ENCODE peak calls at places on chromosome 12, in six cellular contexts. One of them, this sample, is unnamed. For H3K27me3, the result is how much of the 10 kb centered on the place peaks cover.

GRCh38 chr12:65609359-65609771 is 214.9 kb upstream of the HMGA2 start:
- DNase-seq in Panc1: no peak
- DNase-seq in MM.1S: no peak
- DNase-seq in mammary epithelial cell: peak
- DNase-seq in tibial artery: no peak
- DNase-seq in transverse colon: no peak
- DNase-seq in this sample: no peak

GRCh38 chr12:86264451-86265328 is 8.5 kb upstream of the MGAT4C start:
- DNase-seq in Panc1: no peak
- DNase-seq in MM.1S: no peak
- DNase-seq in mammary epithelial cell: peak
- DNase-seq in tibial artery: no peak
- DNase-seq in transverse colon: peak
- DNase-seq in this sample: no peak

GRCh38 chr12:73361156-73361866 is 1089.1 kb downstream of the TRHDE start:
- DNase-seq in Panc1: no peak
- DNase-seq in MM.1S: no peak
- DNase-seq in mammary epithelial cell: no peak
- DNase-seq in tibial artery: no peak
- DNase-seq in transverse colon: no peak
- DNase-seq in this sample: no peak

GRCh38 chr12:724194-724855 is 28.1 kb upstream of the WNK1 start:
- DNase-seq in Panc1: peak
- DNase-seq in MM.1S: no peak
- DNase-seq in mammary epithelial cell: peak
- DNase-seq in tibial artery: no peak
- DNase-seq in transverse colon: no peak
- DNase-seq in this sample: no peak

GRCh38 chr12:75979181-75979580 is 52.4 kb downstream of the PHLDA1 start:
- DNase-seq in Panc1: no peak
- DNase-seq in MM.1S: no peak
- DNase-seq in mammary epithelial cell: peak
- DNase-seq in tibial artery: no peak
- DNase-seq in transverse colon: no peak
- DNase-seq in this sample: no peak

GRCh38 chr12:13099066-13099909 is 4.2 kb downstream of the GSG1 start:
- DNase-seq in Panc1: no peak
- DNase-seq in MM.1S: no peak
- DNase-seq in mammary epithelial cell: no peak
- DNase-seq in tibial artery: no peak
- DNase-seq in transverse colon: no peak
- DNase-seq in this sample: no peak

GRCh38 chr12:101891462-101891971 is 14.1 kb downstream of the DRAM1 start:
- DNase-seq in Panc1: no peak
- DNase-seq in MM.1S: peak
- DNase-seq in mammary epithelial cell: peak
- DNase-seq in tibial artery: no peak
- DNase-seq in transverse colon: peak
- DNase-seq in this sample: no peak

GRCh38 chr12:58386136-58386535 is 444.8 kb downstream of the ATP23 start:
- DNase-seq in Panc1: no peak
- DNase-seq in MM.1S: no peak
- DNase-seq in mammary epithelial cell: peak
- DNase-seq in tibial artery: no peak
- DNase-seq in transverse colon: no peak
- DNase-seq in this sample: no peak

GRCh38 chr12:79555006-79555925 is 135.5 kb downstream of the PAWR start:
- DNase-seq in Panc1: no peak
- DNase-seq in MM.1S: no peak
- DNase-seq in mammary epithelial cell: peak
- DNase-seq in tibial artery: no peak
- DNase-seq in transverse colon: no peak
- DNase-seq in this sample: no peak

GRCh38 chr12:115852054-115852453 is 425.4 kb downstream of the MED13L start:
- DNase-seq in Panc1: no peak
- DNase-seq in MM.1S: no peak
- DNase-seq in mammary epithelial cell: no peak
- DNase-seq in tibial artery: no peak
- DNase-seq in transverse colon: no peak
- DNase-seq in this sample: no peak

GRCh38 chr12:92506460-92506859 is 196.3 kb upstream of the PLEKHG7 start:
- DNase-seq in Panc1: no peak
- DNase-seq in MM.1S: no peak
- DNase-seq in mammary epithelial cell: no peak
- DNase-seq in tibial artery: no peak
- DNase-seq in transverse colon: no peak
- DNase-seq in this sample: no peak

GRCh38 chr12:75818863-75819262 is 212.7 kb downstream of the PHLDA1 start:
- DNase-seq in Panc1: no peak
- DNase-seq in MM.1S: no peak
- DNase-seq in mammary epithelial cell: no peak
- DNase-seq in tibial artery: no peak
- DNase-seq in transverse colon: no peak
- DNase-seq in this sample: no peak

GRCh38 chr12:81962126-81962856 is 203.1 kb upstream of the PPFIA2 start:
- DNase-seq in Panc1: no peak
- DNase-seq in MM.1S: no peak
- DNase-seq in mammary epithelial cell: no peak
- DNase-seq in tibial artery: no peak
- DNase-seq in transverse colon: no peak
- DNase-seq in this sample: no peak

GRCh38 chr12:106179086-106179485 is 40.3 kb upstream of the NUAK1 start:
- DNase-seq in Panc1: no peak
- DNase-seq in MM.1S: no peak
- DNase-seq in mammary epithelial cell: no peak
- DNase-seq in tibial artery: no peak
- DNase-seq in transverse colon: no peak
- DNase-seq in this sample: no peak

GRCh38 chr12:25959069-25959961 is 833 bp downstream of the RASSF8 start:
- DNase-seq in Panc1: no peak
- DNase-seq in MM.1S: peak
- DNase-seq in mammary epithelial cell: peak
- DNase-seq in tibial artery: peak
- DNase-seq in transverse colon: peak
- DNase-seq in this sample: no peak

GRCh38 chr12:6605425-6606330 is 1.5 kb downstream of the CHD4 start:
- DNase-seq in Panc1: no peak
- DNase-seq in MM.1S: peak
- DNase-seq in mammary epithelial cell: peak
- DNase-seq in tibial artery: peak
- DNase-seq in transverse colon: no peak
- DNase-seq in this sample: peak

GRCh38 chr12:101076940-101077351 is 133.1 kb downstream of the SLC5A8 start:
- DNase-seq in Panc1: no peak
- DNase-seq in MM.1S: no peak
- DNase-seq in mammary epithelial cell: no peak
- DNase-seq in tibial artery: no peak
- DNase-seq in transverse colon: no peak
- DNase-seq in this sample: no peak

GRCh38 chr12:85866929-85867776 is 6.9 kb upstream of the NTS start:
- DNase-seq in Panc1: peak
- DNase-seq in MM.1S: peak
- DNase-seq in mammary epithelial cell: peak
- DNase-seq in tibial artery: no peak
- DNase-seq in transverse colon: no peak
- DNase-seq in this sample: no peak

GRCh38 chr12:128971802-128972201 is 118.5 kb downstream of the GLT1D1 start:
- DNase-seq in Panc1: no peak
- DNase-seq in MM.1S: no peak
- DNase-seq in mammary epithelial cell: no peak
- DNase-seq in tibial artery: no peak
- DNase-seq in transverse colon: no peak
- DNase-seq in this sample: no peak
- H3K27me3 ChIP-seq in Panc1: under half
- H3K27me3 ChIP-seq in MM.1S: under half
- H3K27me3 ChIP-seq in mammary epithelial cell: under half
- H3K27me3 ChIP-seq in tibial artery: under half
- H3K27me3 ChIP-seq in transverse colon: under half
- H3K27me3 ChIP-seq in this sample: under half

DNA sequence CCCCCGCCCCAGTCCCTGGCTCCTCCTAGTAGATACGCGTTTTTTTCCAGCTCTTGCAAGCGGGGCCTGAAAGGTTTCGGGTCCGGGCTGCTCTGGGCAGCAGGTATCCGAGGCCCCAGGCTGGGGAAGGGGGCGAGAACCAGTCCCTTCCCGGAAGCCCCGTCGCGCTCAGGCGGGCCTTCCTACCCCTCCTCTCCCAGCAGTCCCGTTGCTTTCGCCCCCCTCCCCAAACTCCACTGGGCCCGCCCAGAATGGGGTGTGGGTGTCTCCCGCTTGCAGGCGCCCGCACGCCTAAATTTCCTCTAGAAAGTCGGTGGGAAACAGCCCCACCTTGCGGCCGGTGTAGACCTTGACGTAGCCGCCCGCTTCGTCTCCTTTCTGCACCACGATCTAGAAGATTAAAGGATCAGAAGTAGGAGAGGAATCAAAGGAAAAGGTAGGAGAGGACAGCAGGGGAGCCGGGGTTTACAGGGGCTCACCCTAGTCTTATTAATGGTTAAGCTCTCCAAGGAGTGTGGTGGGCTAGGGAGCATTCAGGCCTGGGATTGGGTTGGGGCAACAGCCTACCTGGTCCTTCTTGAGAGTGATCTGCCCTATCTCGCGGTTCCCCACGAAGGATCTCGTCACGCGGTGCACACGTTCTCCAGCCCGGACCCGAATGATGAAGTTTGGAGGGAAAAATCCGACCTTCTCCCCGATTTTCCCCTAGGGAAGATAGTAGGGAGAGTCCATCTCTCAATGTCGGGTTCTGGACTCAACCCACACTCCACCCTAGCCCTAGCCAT is 7.3 kb downstream of the STAC3 start:
- DNase-seq in Panc1: no peak
- DNase-seq in MM.1S: peak
- DNase-seq in mammary epithelial cell: peak
- DNase-seq in tibial artery: peak
- DNase-seq in transverse colon: peak
- DNase-seq in this sample: peak
- H3K27me3 ChIP-seq in Panc1: under half
- H3K27me3 ChIP-seq in MM.1S: under half
- H3K27me3 ChIP-seq in mammary epithelial cell: under half
- H3K27me3 ChIP-seq in tibial artery: under half
- H3K27me3 ChIP-seq in transverse colon: half or more
- H3K27me3 ChIP-seq in this sample: under half

GRCh38 chr12:52701281-52701680 is 2.0 kb downstream of the KRT77 start:
- DNase-seq in Panc1: no peak
- DNase-seq in MM.1S: no peak
- DNase-seq in mammary epithelial cell: no peak
- DNase-seq in tibial artery: no peak
- DNase-seq in transverse colon: no peak
- DNase-seq in this sample: no peak

GRCh38 chr12:52697058-52697582 is 6.2 kb downstream of the KRT77 start:
- DNase-seq in Panc1: no peak
- DNase-seq in MM.1S: no peak
- DNase-seq in mammary epithelial cell: no peak
- DNase-seq in tibial artery: no peak
- DNase-seq in transverse colon: no peak
- DNase-seq in this sample: no peak

GRCh38 chr12:52699960-52700359 is 3.4 kb downstream of the KRT77 start:
- DNase-seq in Panc1: no peak
- DNase-seq in MM.1S: no peak
- DNase-seq in mammary epithelial cell: no peak
- DNase-seq in tibial artery: no peak
- DNase-seq in transverse colon: no peak
- DNase-seq in this sample: no peak

GRCh38 chr12:52698634-52699340 is 4.5 kb downstream of the KRT77 start:
- DNase-seq in Panc1: no peak
- DNase-seq in MM.1S: no peak
- DNase-seq in mammary epithelial cell: peak
- DNase-seq in tibial artery: no peak
- DNase-seq in transverse colon: no peak
- DNase-seq in this sample: no peak

GRCh38 chr12:52699373-52699772 is 4.0 kb downstream of the KRT77 start:
- DNase-seq in Panc1: no peak
- DNase-seq in MM.1S: no peak
- DNase-seq in mammary epithelial cell: no peak
- DNase-seq in tibial artery: no peak
- DNase-seq in transverse colon: no peak
- DNase-seq in this sample: no peak
- H3K27me3 ChIP-seq in Panc1: under half
- H3K27me3 ChIP-seq in MM.1S: half or more
- H3K27me3 ChIP-seq in mammary epithelial cell: under half
- H3K27me3 ChIP-seq in tibial artery: under half
- H3K27me3 ChIP-seq in transverse colon: under half
- H3K27me3 ChIP-seq in this sample: under half

GRCh38 chr12:110077769-110078168 is 29.4 kb upstream of the C12orf76 start:
- DNase-seq in Panc1: no peak
- DNase-seq in MM.1S: no peak
- DNase-seq in mammary epithelial cell: no peak
- DNase-seq in tibial artery: no peak
- DNase-seq in transverse colon: no peak
- DNase-seq in this sample: no peak
- H3K27me3 ChIP-seq in Panc1: under half
- H3K27me3 ChIP-seq in MM.1S: under half
- H3K27me3 ChIP-seq in mammary epithelial cell: under half
- H3K27me3 ChIP-seq in tibial artery: under half
- H3K27me3 ChIP-seq in transverse colon: under half
- H3K27me3 ChIP-seq in this sample: under half